ENCODE peak calls at places on chromosome 18, in eight cellular contexts. One of them, this sample, is unnamed.

GRCh38 chr18:24603151-24603550 is 142.7 kb downstream of the HRH4 start:
- DNase-seq in brain microvascular endothelial cell: no peak
- DNase-seq in CD8-positive, alpha-beta T cell: no peak
- DNase-seq in GM13977: no peak
- DNase-seq in LNCaP clone FGC: no peak
- DNase-seq in foreskin fibroblast: no peak
- DNase-seq in keratinocyte: no peak
- DNase-seq in fibroblast of mammary gland: no peak
- DNase-seq in this sample: no peak

GRCh38 chr18:80163183-80163582 is 54.1 kb downstream of the ADNP2 start:
- DNase-seq in CD8-positive, alpha-beta T cell: no peak
- DNase-seq in brain microvascular endothelial cell: no peak
- DNase-seq in foreskin fibroblast: no peak
- DNase-seq in keratinocyte: no peak
- DNase-seq in LNCaP clone FGC: no peak
- DNase-seq in GM13977: no peak
- DNase-seq in fibroblast of mammary gland: no peak
- DNase-seq in this sample: no peak

GRCh38 chr18:46321954-46322353 is 217.8 kb downstream of the HAUS1 start:
- DNase-seq in foreskin fibroblast: no peak
- DNase-seq in fibroblast of mammary gland: no peak
- DNase-seq in CD8-positive, alpha-beta T cell: no peak
- DNase-seq in keratinocyte: no peak
- DNase-seq in GM13977: no peak
- DNase-seq in brain microvascular endothelial cell: no peak
- DNase-seq in LNCaP clone FGC: no peak
- DNase-seq in this sample: no peak

GRCh38 chr18:79933765-79934164 is 17.7 kb downstream of the SLC66A2 start:
- DNase-seq in CD8-positive, alpha-beta T cell: no peak
- DNase-seq in foreskin fibroblast: peak; percentile 95
- DNase-seq in LNCaP clone FGC: no peak
- DNase-seq in keratinocyte: no peak
- DNase-seq in GM13977: no peak
- DNase-seq in fibroblast of mammary gland: no peak
- DNase-seq in brain microvascular endothelial cell: peak; percentile 28
- DNase-seq in this sample: peak; percentile 15

GRCh38 chr18:8705280-8705940 is at the start of gene MTCL1:
- DNase-seq in foreskin fibroblast: peak; percentile 80
- DNase-seq in LNCaP clone FGC: no peak
- DNase-seq in keratinocyte: no peak
- DNase-seq in CD8-positive, alpha-beta T cell: peak; percentile 11
- DNase-seq in fibroblast of mammary gland: peak; percentile 29
- DNase-seq in brain microvascular endothelial cell: peak; percentile 27
- DNase-seq in GM13977: peak; percentile 81
- DNase-seq in this sample: peak; percentile 50

GRCh38 chr18:65938592-65939372 is 188.0 kb downstream of the CDH7 start:
- DNase-seq in fibroblast of mammary gland: peak; percentile 9
- DNase-seq in keratinocyte: no peak
- DNase-seq in brain microvascular endothelial cell: peak; percentile 2
- DNase-seq in LNCaP clone FGC: peak; percentile 82
- DNase-seq in foreskin fibroblast: peak; percentile 2
- DNase-seq in CD8-positive, alpha-beta T cell: no peak
- DNase-seq in GM13977: peak; percentile 13
- DNase-seq in this sample: peak; percentile 85

GRCh38 chr18:5661179-5661578 is 117.4 kb upstream of the EPB41L3 start:
- DNase-seq in GM13977: no peak
- DNase-seq in foreskin fibroblast: no peak
- DNase-seq in LNCaP clone FGC: no peak
- DNase-seq in keratinocyte: no peak
- DNase-seq in brain microvascular endothelial cell: no peak
- DNase-seq in fibroblast of mammary gland: no peak
- DNase-seq in CD8-positive, alpha-beta T cell: no peak
- DNase-seq in this sample: no peak

GRCh38 chr18:37299471-37300304 is 265.9 kb downstream of the CELF4 start:
- DNase-seq in GM13977: no peak
- DNase-seq in LNCaP clone FGC: peak; percentile 90
- DNase-seq in keratinocyte: peak; percentile 32
- DNase-seq in CD8-positive, alpha-beta T cell: no peak
- DNase-seq in foreskin fibroblast: peak; percentile 96
- DNase-seq in brain microvascular endothelial cell: peak; percentile 98
- DNase-seq in fibroblast of mammary gland: peak; percentile 96
- DNase-seq in this sample: peak; percentile 77

GRCh38 chr18:52888014-52888413 is 548.0 kb downstream of the DCC start:
- DNase-seq in CD8-positive, alpha-beta T cell: no peak
- DNase-seq in LNCaP clone FGC: no peak
- DNase-seq in keratinocyte: no peak
- DNase-seq in GM13977: no peak
- DNase-seq in foreskin fibroblast: no peak
- DNase-seq in brain microvascular endothelial cell: no peak
- DNase-seq in fibroblast of mammary gland: no peak
- DNase-seq in this sample: no peak

GRCh38 chr18:41140506-41140905 is 814.5 kb upstream of the PIK3C3 start:
- DNase-seq in keratinocyte: no peak
- DNase-seq in fibroblast of mammary gland: no peak
- DNase-seq in GM13977: no peak
- DNase-seq in foreskin fibroblast: no peak
- DNase-seq in CD8-positive, alpha-beta T cell: no peak
- DNase-seq in brain microvascular endothelial cell: no peak
- DNase-seq in LNCaP clone FGC: no peak
- DNase-seq in this sample: no peak

GRCh38 chr18:60870261-60870966 is 462.8 kb upstream of the CDH20 start:
- DNase-seq in fibroblast of mammary gland: no peak
- DNase-seq in LNCaP clone FGC: no peak
- DNase-seq in keratinocyte: no peak
- DNase-seq in brain microvascular endothelial cell: no peak
- DNase-seq in foreskin fibroblast: no peak
- DNase-seq in GM13977: no peak
- DNase-seq in CD8-positive, alpha-beta T cell: no peak
- DNase-seq in this sample: no peak

GRCh38 chr18:67672142-67672541 is 155.6 kb upstream of the DSEL start:
- DNase-seq in LNCaP clone FGC: no peak
- DNase-seq in GM13977: no peak
- DNase-seq in foreskin fibroblast: peak; percentile 75
- DNase-seq in CD8-positive, alpha-beta T cell: no peak
- DNase-seq in keratinocyte: no peak
- DNase-seq in fibroblast of mammary gland: peak; percentile 89
- DNase-seq in brain microvascular endothelial cell: peak; percentile 24
- DNase-seq in this sample: no peak

GRCh38 chr18:23169683-23170082 is 34.4 kb downstream of the CABLES1 start:
- DNase-seq in brain microvascular endothelial cell: no peak
- DNase-seq in keratinocyte: no peak
- DNase-seq in LNCaP clone FGC: no peak
- DNase-seq in foreskin fibroblast: no peak
- DNase-seq in fibroblast of mammary gland: no peak
- DNase-seq in CD8-positive, alpha-beta T cell: no peak
- DNase-seq in GM13977: no peak
- DNase-seq in this sample: no peak

GRCh38 chr18:9135912-9136314 is 668 bp upstream of the ANKRD12 start:
- DNase-seq in foreskin fibroblast: peak; percentile 62
- DNase-seq in CD8-positive, alpha-beta T cell: no peak
- DNase-seq in keratinocyte: no peak
- DNase-seq in fibroblast of mammary gland: peak; percentile 37
- DNase-seq in brain microvascular endothelial cell: no peak
- DNase-seq in GM13977: peak; percentile 18
- DNase-seq in LNCaP clone FGC: peak; percentile 22
- DNase-seq in this sample: peak; percentile 49

GRCh38 chr18:47644896-47645295 is 285.6 kb downstream of the SMAD2 start:
- DNase-seq in CD8-positive, alpha-beta T cell: no peak
- DNase-seq in LNCaP clone FGC: no peak
- DNase-seq in foreskin fibroblast: no peak
- DNase-seq in brain microvascular endothelial cell: no peak
- DNase-seq in fibroblast of mammary gland: no peak
- DNase-seq in keratinocyte: no peak
- DNase-seq in GM13977: no peak
- DNase-seq in this sample: no peak

GRCh38 chr18:36610716-36611115 is 218.1 kb downstream of the TPGS2 start:
- DNase-seq in foreskin fibroblast: no peak
- DNase-seq in brain microvascular endothelial cell: no peak
- DNase-seq in keratinocyte: no peak
- DNase-seq in LNCaP clone FGC: no peak
- DNase-seq in fibroblast of mammary gland: no peak
- DNase-seq in GM13977: no peak
- DNase-seq in CD8-positive, alpha-beta T cell: no peak
- DNase-seq in this sample: no peak

GRCh38 chr18:70500748-70501147 is 211.9 kb downstream of the SOCS6 start:
- DNase-seq in keratinocyte: no peak
- DNase-seq in LNCaP clone FGC: no peak
- DNase-seq in brain microvascular endothelial cell: no peak
- DNase-seq in foreskin fibroblast: no peak
- DNase-seq in fibroblast of mammary gland: no peak
- DNase-seq in CD8-positive, alpha-beta T cell: no peak
- DNase-seq in GM13977: no peak
- DNase-seq in this sample: no peak

GRCh38 chr18:63953811-63954210 is 4.7 kb downstream of the HMSD start:
- DNase-seq in CD8-positive, alpha-beta T cell: no peak
- DNase-seq in GM13977: no peak
- DNase-seq in LNCaP clone FGC: no peak
- DNase-seq in foreskin fibroblast: peak; percentile 40
- DNase-seq in brain microvascular endothelial cell: no peak
- DNase-seq in keratinocyte: no peak
- DNase-seq in fibroblast of mammary gland: no peak
- DNase-seq in this sample: no peak

GRCh38 chr18:63947051-63947790 is 1.9 kb upstream of the HMSD start:
- DNase-seq in fibroblast of mammary gland: no peak
- DNase-seq in CD8-positive, alpha-beta T cell: no peak
- DNase-seq in keratinocyte: no peak
- DNase-seq in brain microvascular endothelial cell: no peak
- DNase-seq in GM13977: no peak
- DNase-seq in LNCaP clone FGC: no peak
- DNase-seq in foreskin fibroblast: no peak
- DNase-seq in this sample: no peak

GRCh38 chr18:63949068-63949737 is at the start of gene HMSD:
- DNase-seq in fibroblast of mammary gland: peak; percentile 42
- DNase-seq in foreskin fibroblast: peak; percentile 58
- DNase-seq in GM13977: peak; percentile 78
- DNase-seq in keratinocyte: no peak
- DNase-seq in CD8-positive, alpha-beta T cell: peak; percentile 24
- DNase-seq in LNCaP clone FGC: no peak
- DNase-seq in brain microvascular endothelial cell: peak; percentile 20
- DNase-seq in this sample: peak; percentile 63

GRCh38 chr18:63956755-63957154 is 7.7 kb downstream of the HMSD start:
- DNase-seq in keratinocyte: no peak
- DNase-seq in foreskin fibroblast: peak; percentile 76
- DNase-seq in LNCaP clone FGC: no peak
- DNase-seq in fibroblast of mammary gland: peak; percentile 71
- DNase-seq in CD8-positive, alpha-beta T cell: no peak
- DNase-seq in brain microvascular endothelial cell: no peak
- DNase-seq in GM13977: no peak
- DNase-seq in this sample: no peak

DNA sequence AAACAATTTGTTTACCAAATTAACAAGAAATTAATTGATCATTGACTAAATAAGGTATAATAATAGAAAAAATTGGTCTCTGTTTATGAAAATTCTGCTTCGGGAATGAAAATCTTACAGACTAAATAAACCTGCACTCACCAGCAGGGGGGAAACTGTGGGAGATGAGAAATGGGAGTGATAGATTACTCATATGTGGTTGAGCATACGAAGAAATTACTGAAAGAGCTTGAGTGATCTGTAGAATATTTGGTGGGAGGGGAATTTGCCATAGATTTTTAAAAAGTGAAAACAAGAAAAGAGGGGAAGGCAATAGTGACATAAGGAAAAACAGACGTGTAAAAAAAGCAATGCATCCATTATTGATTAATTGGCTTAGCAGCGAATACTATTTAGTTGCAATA is 2.2 kb downstream of the HMSD start:
- DNase-seq in GM13977: peak; percentile 49
- DNase-seq in foreskin fibroblast: peak; percentile 38
- DNase-seq in brain microvascular endothelial cell: peak; percentile 45
- DNase-seq in keratinocyte: no peak
- DNase-seq in fibroblast of mammary gland: peak; percentile 52
- DNase-seq in CD8-positive, alpha-beta T cell: no peak
- DNase-seq in LNCaP clone FGC: no peak
- DNase-seq in this sample: no peak
- TF ChIP-seq CTCF in GM13977: peak; percentile 35
- TF ChIP-seq CTCF in foreskin fibroblast: peak; percentile 37
- TF ChIP-seq CTCF in brain microvascular endothelial cell: peak; percentile 60
- TF ChIP-seq CTCF in keratinocyte: no peak
- TF ChIP-seq CTCF in fibroblast of mammary gland: peak; percentile 37
- TF ChIP-seq CTCF in CD8-positive, alpha-beta T cell: no peak
- TF ChIP-seq CTCF in LNCaP clone FGC: no peak
- TF ChIP-seq CTCF in this sample: no peak

GRCh38 chr18:35127201-35127600 is 86.0 kb downstream of the MAPRE2 start:
- DNase-seq in fibroblast of mammary gland: peak; percentile 25
- DNase-seq in keratinocyte: no peak
- DNase-seq in LNCaP clone FGC: no peak
- DNase-seq in CD8-positive, alpha-beta T cell: no peak
- DNase-seq in brain microvascular endothelial cell: peak; percentile 26
- DNase-seq in foreskin fibroblast: peak; percentile 10
- DNase-seq in GM13977: no peak
- DNase-seq in this sample: no peak
- TF ChIP-seq CTCF in fibroblast of mammary gland: peak; percentile 42
- TF ChIP-seq CTCF in keratinocyte: peak; percentile 27
- TF ChIP-seq CTCF in LNCaP clone FGC: no peak
- TF ChIP-seq CTCF in CD8-positive, alpha-beta T cell: no peak
- TF ChIP-seq CTCF in brain microvascular endothelial cell: peak; percentile 61
- TF ChIP-seq CTCF in foreskin fibroblast: peak; percentile 10
- TF ChIP-seq CTCF in GM13977: peak; percentile 13
- TF ChIP-seq CTCF in this sample: no peak

DNA sequence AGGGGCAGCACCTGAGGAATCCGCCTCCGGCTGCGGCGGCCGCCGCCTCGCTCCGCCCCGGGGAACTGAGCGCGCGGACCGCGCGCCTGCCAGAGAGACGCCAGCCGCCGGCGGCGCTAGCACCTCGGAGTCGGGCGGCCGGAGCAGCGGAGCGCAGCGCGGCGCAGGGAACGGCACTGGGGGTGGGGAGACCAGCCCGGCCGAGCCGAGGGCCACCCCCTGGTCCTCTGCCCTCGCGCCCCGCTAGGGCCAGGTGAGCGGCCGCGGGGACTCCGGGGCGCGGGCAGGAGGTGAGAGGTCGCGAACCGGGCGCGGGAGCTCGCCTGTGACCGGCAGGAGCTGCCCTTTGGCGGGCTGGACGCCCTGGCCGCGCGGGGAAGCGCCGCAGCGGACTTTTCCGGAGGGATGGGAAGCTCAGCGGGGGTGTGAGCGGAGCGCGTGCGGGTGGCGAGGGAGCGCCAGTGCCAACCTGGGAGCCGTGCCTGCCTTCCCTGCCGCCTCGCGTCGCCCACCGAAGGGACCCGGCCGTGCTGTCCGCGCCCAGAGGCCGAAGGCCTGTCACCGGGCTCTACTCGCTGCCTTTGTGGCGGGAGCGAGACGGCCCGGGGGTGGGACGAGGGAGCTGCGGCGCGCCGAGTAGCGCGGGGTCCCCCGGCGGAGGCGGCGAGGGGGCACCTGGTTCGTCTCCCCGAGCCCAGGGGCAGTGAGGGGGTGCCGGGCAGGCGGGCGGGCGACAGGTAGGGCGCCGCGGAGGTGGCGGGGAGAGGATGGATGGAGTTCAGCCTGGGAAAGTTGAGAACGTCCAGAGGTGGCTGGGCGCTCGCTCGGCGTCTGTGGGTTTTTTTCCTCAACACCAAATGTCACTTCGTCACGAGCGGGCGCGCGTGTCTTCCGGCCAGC is at the start of gene GREB1L:
- DNase-seq in foreskin fibroblast: peak; percentile 71
- DNase-seq in LNCaP clone FGC: no peak
- DNase-seq in brain microvascular endothelial cell: no peak
- DNase-seq in CD8-positive, alpha-beta T cell: no peak
- DNase-seq in fibroblast of mammary gland: peak; percentile 59
- DNase-seq in keratinocyte: no peak
- DNase-seq in GM13977: peak; percentile 71
- DNase-seq in this sample: peak; percentile 75
- TF ChIP-seq CTCF in foreskin fibroblast: no peak
- TF ChIP-seq CTCF in LNCaP clone FGC: peak; percentile 69
- TF ChIP-seq CTCF in brain microvascular endothelial cell: no peak
- TF ChIP-seq CTCF in CD8-positive, alpha-beta T cell: no peak
- TF ChIP-seq CTCF in fibroblast of mammary gland: peak; percentile 10
- TF ChIP-seq CTCF in keratinocyte: peak; percentile 58
- TF ChIP-seq CTCF in GM13977: no peak
- TF ChIP-seq CTCF in this sample: no peak

GRCh38 chr18:58335821-58336220 is 291.8 kb downstream of the NEDD4L start:
- DNase-seq in LNCaP clone FGC: no peak
- DNase-seq in CD8-positive, alpha-beta T cell: no peak
- DNase-seq in foreskin fibroblast: no peak
- DNase-seq in brain microvascular endothelial cell: no peak
- DNase-seq in GM13977: no peak
- DNase-seq in fibroblast of mammary gland: no peak
- DNase-seq in keratinocyte: no peak
- DNase-seq in this sample: no peak
- TF ChIP-seq CTCF in LNCaP clone FGC: no peak
- TF ChIP-seq CTCF in CD8-positive, alpha-beta T cell: no peak
- TF ChIP-seq CTCF in foreskin fibroblast: no peak
- TF ChIP-seq CTCF in brain microvascular endothelial cell: peak; percentile 45
- TF ChIP-seq CTCF in GM13977: no peak
- TF ChIP-seq CTCF in fibroblast of mammary gland: peak; percentile 37
- TF ChIP-seq CTCF in keratinocyte: no peak
- TF ChIP-seq CTCF in this sample: no peak

This sample was measured in testis.